ENCODE peak calls at places on chromosomes 12 and 14, in four cellular contexts. O is AG09309, P is dorsolateral prefrontal cortex, G is HepG2. S is an unnamed sample.

GRCh38 chr14:26528415-26529182 is 69.2 kb downstream of the NOVA1 start:
- DNase-seq in P (no peak), O (no peak), G (no peak), S (no peak)

GRCh38 chr14:74478996-74479635 is 14.0 kb downstream of the NPC2 start:
- DNase-seq in P (no peak), G (peak), O (no peak), S (no peak)

GRCh38 chr14:104382361-104383087 is 197.0 kb upstream of the C14orf180 start:
- DNase-seq in P (no peak), G (no peak), O (no peak), S (no peak)

GRCh38 chr12:101616027-101616494 is 21.3 kb downstream of the MYBPC1 start:
- DNase-seq in G (peak), O (no peak), P (no peak), S (no peak)

GRCh38 chr12:109718390-109718789 is 4.8 kb downstream of the FAM222A start:
- DNase-seq in O (no peak), G (no peak), P (no peak), S (no peak)

GRCh38 chr12:8076357-8076756 is 5.7 kb upstream of the NECAP1 start:
- DNase-seq in G (no peak), P (no peak), O (no peak), S (no peak)

GRCh38 chr14:61558271-61558670 is 137.0 kb upstream of the HIF1A start:
- DNase-seq in P (no peak), O (no peak), G (no peak), S (no peak)

GRCh38 chr14:74141703-74142102 is 56.9 kb downstream of the LIN52 start:
- DNase-seq in O (peak), G (peak), P (no peak), S (no peak)

GRCh38 chr12:55687746-55688145 is 20.0 kb downstream of the ITGA7 start:
- DNase-seq in P (no peak), O (no peak), G (no peak), S (peak)

GRCh38 chr14:50599700-50600444 is 39.9 kb downstream of the ATL1 start:
- DNase-seq in O (peak), P (no peak), G (peak), S (peak)

GRCh38 chr12:52005903-52006703 is 643 bp upstream of the TAMALIN start:
- DNase-seq in O (no peak), P (peak), G (no peak), S (peak)

GRCh38 chr14:59463773-59464650 is 1.2 kb downstream of the GPR135 start:
- DNase-seq in G (no peak), O (no peak), P (peak), S (peak)

GRCh38 chr14:51581017-51581881 is 70.5 kb upstream of the FRMD6 start:
- DNase-seq in P (no peak), O (peak), G (no peak), S (no peak)

GRCh38 chr14:36947362-36947761 is 225.0 kb downstream of the SLC25A21 start:
- DNase-seq in O (no peak), G (no peak), P (no peak), S (no peak)

GRCh38 chr12:75707983-75708382 is 196.6 kb upstream of the KRR1 start:
- DNase-seq in P (no peak), G (no peak), O (no peak), S (no peak)

GRCh38 chr12:98998697-98999299 is 353.7 kb downstream of the APAF1 start:
- DNase-seq in P (no peak), O (peak), G (peak), S (peak)

GRCh38 chr12:122076743-122077495 is 1.6 kb upstream of the MLXIP start:
- DNase-seq in G (peak), P (no peak), O (no peak), S (no peak)

GRCh38 chr14:93970967-93971634 is 5.3 kb downstream of the ASB2 start:
- DNase-seq in P (no peak), G (no peak), O (no peak), S (peak)

GRCh38 chr14:45298427-45299117 is 45.6 kb upstream of the MIS18BP1 start:
- DNase-seq in G (no peak), O (no peak), P (no peak), S (no peak)

GRCh38 chr12:39672976-39673375 is 53.4 kb upstream of the ABCD2 start:
- DNase-seq in G (no peak), O (no peak), P (no peak), S (no peak)

GRCh38 chr12:39671898-39672875 is 52.6 kb upstream of the ABCD2 start:
- DNase-seq in O (no peak), P (no peak), G (no peak), S (no peak)

GRCh38 chr12:39675263-39675662 is 55.7 kb upstream of the ABCD2 start:
- DNase-seq in G (no peak), P (no peak), O (no peak), S (no peak)
- TF ChIP-seq CTCF in G (no peak), P (no peak), O (no peak), S (no peak)

GRCh38 chr14:102225386-102225785 is 79.6 kb downstream of the MOK start:
- DNase-seq in G (no peak), P (no peak), O (no peak), S (no peak)

GRCh38 chr14:102229071-102229738 is 75.8 kb downstream of the MOK start:
- DNase-seq in G (no peak), P (no peak), O (no peak), S (no peak)

GRCh38 chr14:102227184-102227964 is 77.6 kb downstream of the MOK start:
- DNase-seq in G (no peak), O (no peak), P (no peak), S (no peak)

GRCh38 chr14:102225936-102226335 is 79.0 kb downstream of the MOK start:
- DNase-seq in G (no peak), O (no peak), P (no peak), S (no peak)

DNA sequence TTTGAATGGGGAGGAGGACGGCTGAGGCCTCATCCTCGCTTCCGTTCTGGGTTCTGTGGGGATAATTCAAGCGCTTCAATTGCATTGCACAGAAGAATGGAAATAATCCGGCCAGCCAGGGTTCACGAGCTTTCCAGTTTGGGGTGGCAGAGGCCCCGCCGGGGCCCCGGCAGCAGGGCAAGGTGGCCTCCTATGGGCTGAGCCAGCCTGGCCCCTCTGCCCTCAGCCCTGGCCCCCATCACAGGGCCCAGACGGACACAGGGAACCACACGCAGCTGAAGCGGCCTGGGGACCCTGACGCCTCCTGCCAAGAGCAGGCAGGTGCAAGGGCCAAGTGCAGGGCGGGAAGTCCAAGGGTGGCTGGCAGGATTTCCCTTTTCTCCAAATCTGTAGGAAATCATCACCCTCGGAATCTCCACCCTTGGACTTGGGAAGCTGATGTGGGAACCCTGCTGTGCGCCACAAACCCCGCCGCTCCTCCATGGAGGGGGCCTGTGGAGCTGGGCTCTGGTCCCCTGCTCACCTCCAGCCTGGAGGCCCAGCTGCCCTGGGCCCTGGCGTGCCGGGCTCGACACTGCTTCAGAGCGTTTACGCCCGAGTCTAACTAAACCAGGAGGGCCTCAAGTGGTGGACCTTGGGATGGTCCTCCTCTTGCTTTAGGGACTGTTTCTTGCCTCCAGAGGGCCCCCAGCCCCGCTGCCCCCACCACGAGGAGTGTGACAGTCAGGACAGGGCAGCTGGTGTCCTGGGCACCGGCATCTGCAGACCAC is 78.4 kb downstream of the MOK start:
- DNase-seq in P (no peak), G (no peak), O (no peak), S (no peak)
- TF ChIP-seq CTCF in P (peak), G (no peak), O (no peak), S (no peak)

GRCh38 chr12:123150804-123151678 is at the start of gene PITPNM2:
- DNase-seq in O (no peak), P (peak), G (no peak), S (peak)
- TF ChIP-seq CTCF in O (no peak), P (no peak), G (no peak), S (peak)

GRCh38 chr12:110858848-110859247 is 12.1 kb downstream of the CCDC63 start:
- DNase-seq in G (no peak), O (no peak), P (no peak), S (peak)

GRCh38 chr12:110860833-110861291 is 14.1 kb downstream of the CCDC63 start:
- DNase-seq in P (no peak), O (no peak), G (no peak), S (no peak)

GRCh38 chr12:110853856-110854255 is 7.1 kb downstream of the CCDC63 start:
- DNase-seq in P (no peak), G (no peak), O (no peak), S (no peak)

GRCh38 chr12:110857528-110857927 is 10.7 kb downstream of the CCDC63 start:
- DNase-seq in G (no peak), P (no peak), O (no peak), S (no peak)

GRCh38 chr12:110856517-110856916 is 9.7 kb downstream of the CCDC63 start:
- DNase-seq in P (no peak), G (no peak), O (no peak), S (no peak)
- TF ChIP-seq CTCF in P (no peak), G (no peak), O (no peak), S (no peak)

S was measured in GM20000.